ENCODE peak calls at places on chromosome 2, in four cellular contexts. L, X, I and G are unnamed samples.

GRCh38 chr2:239806276-239806675 is 218.9 kb downstream of the NDUFA10 start:
- DNase-seq in I (no peak), X (no peak), L (no peak), G (no peak)

GRCh38 chr2:232680006-232680405 is 17.1 kb upstream of the GIGYF2 start:
- DNase-seq in X (no peak), I (no peak), L (no peak), G (no peak)

GRCh38 chr2:120978359-120979050 is 242.8 kb downstream of the GLI2 start:
- DNase-seq in X (no peak), L (no peak), I (no peak), G (no peak)

GRCh38 chr2:109126501-109126860 is 2.5 kb upstream of the SH3RF3 start:
- DNase-seq in I (no peak), X (peak; percentile 86), L (no peak), G (no peak)

GRCh38 chr2:129877289-129877741 is 102.2 kb upstream of the RAB6C start:
- DNase-seq in L (peak; percentile 75), I (peak; percentile 95), X (peak; percentile 67), G (peak; percentile 95)

GRCh38 chr2:218981390-218982311 is 3.3 kb downstream of the FEV start:
- DNase-seq in L (peak; percentile 59), X (no peak), I (no peak), G (no peak)

GRCh38 chr2:175755169-175755568 is 246.9 kb downstream of the LNPK start:
- DNase-seq in X (no peak), L (no peak), I (no peak), G (no peak)

GRCh38 chr2:133633309-133633708 is 65.0 kb upstream of the NCKAP5 start:
- DNase-seq in L (no peak), I (no peak), X (no peak), G (no peak)

GRCh38 chr2:236209535-236209934 is 41.3 kb upstream of the GBX2 start:
- DNase-seq in I (no peak), L (peak; percentile 43), X (no peak), G (no peak)

GRCh38 chr2:84697895-84698294 is 181.6 kb downstream of the DNAH6 start:
- DNase-seq in L (no peak), I (no peak), X (peak; percentile 31), G (no peak)

GRCh38 chr2:101272045-101272784 is 19.5 kb downstream of the CNOT11 start:
- DNase-seq in L (no peak), I (no peak), X (no peak), G (no peak)

GRCh38 chr2:196046123-196046917 is 22.3 kb downstream of the DNAH7 start:
- DNase-seq in I (no peak), L (no peak), X (peak; percentile 59), G (no peak)

GRCh38 chr2:26487192-26487591 is 9.3 kb upstream of the OTOF start:
- DNase-seq in L (no peak), I (no peak), X (no peak), G (no peak)

GRCh38 chr2:33535409-33535808 is 59.0 kb downstream of the RASGRP3 start:
- DNase-seq in X (no peak), L (no peak), I (no peak), G (no peak)

GRCh38 chr2:25362564-25363145 is 20.9 kb upstream of the DNMT3A start:
- DNase-seq in I (no peak), L (no peak), X (no peak), G (no peak)

GRCh38 chr2:111923271-111923670 is 24.9 kb downstream of the MERTK start:
- DNase-seq in L (no peak), I (no peak), X (no peak), G (no peak)

GRCh38 chr2:224712346-224712745 is 3.8 kb downstream of the CCDC195 start:
- DNase-seq in L (no peak), X (no peak), I (no peak), G (no peak)

GRCh38 chr2:240622631-240623235 is 2.5 kb upstream of the GPR35 start:
- DNase-seq in X (no peak), L (peak; percentile 32), I (peak; percentile 62), G (peak; percentile 73)

GRCh38 chr2:144230452-144231085 is 289.4 kb downstream of the ZEB2 start:
- DNase-seq in L (no peak), X (peak; percentile 18), I (no peak), G (peak; percentile 37)

GRCh38 chr2:197125000-197125399 is 185.6 kb downstream of the ANKRD44 start:
- DNase-seq in X (peak; percentile 73), L (no peak), I (no peak), G (no peak)

GRCh38 chr2:72859831-72860262 is 27.4 kb upstream of the SPR start:
- DNase-seq in X (peak; percentile 65), I (peak; percentile 65), L (peak; percentile 74), G (peak; percentile 62)

GRCh38 chr2:197500503-197501179 is 462 bp downstream of the HSPE1 start:
- DNase-seq in I (no peak), X (no peak), L (peak; percentile 12), G (peak; percentile 10)

GRCh38 chr2:46495347-46496030 is 16.1 kb downstream of the TMEM247 start:
- DNase-seq in I (no peak), L (no peak), X (peak; percentile 45), G (no peak)

GRCh38 chr2:199495147-199495546 is 37.4 kb upstream of the SATB2 start:
- DNase-seq in X (peak; percentile 66), I (no peak), L (no peak), G (no peak)

GRCh38 chr2:16728742-16729141 is 63.1 kb upstream of the CYRIA start:
- DNase-seq in I (no peak), X (no peak), L (no peak), G (no peak)

GRCh38 chr2:35428548-35428947 is 927.0 kb upstream of the CRIM1 start:
- DNase-seq in X (peak; percentile 26), L (no peak), I (no peak), G (peak; percentile 68)

GRCh38 chr2:211800001-211800400 is 738.6 kb downstream of the ERBB4 start:
- DNase-seq in L (no peak), I (no peak), X (no peak), G (no peak)

GRCh38 chr2:197777823-197778407 is 7.2 kb downstream of the BOLL start:
- DNase-seq in X (peak; percentile 35), L (peak; percentile 20), I (no peak), G (peak; percentile 62)

GRCh38 chr2:121335294-121336290 is 50.6 kb upstream of the TFCP2L1 start:
- DNase-seq in I (peak; percentile 46), X (peak; percentile 11), L (peak; percentile 23), G (peak; percentile 27)

GRCh38 chr2:39401319-39401718 is 35.8 kb downstream of the MAP4K3 start:
- DNase-seq in I (no peak), X (no peak), L (no peak), G (no peak)

GRCh38 chr2:209629622-209630021 is 142.0 kb upstream of the UNC80 start:
- DNase-seq in I (no peak), L (peak; percentile 64), X (peak; percentile 52), G (no peak)

GRCh38 chr2:19033240-19033639 is 325.2 kb downstream of the OSR1 start:
- DNase-seq in X (no peak), I (no peak), L (no peak), G (no peak)

GRCh38 chr2:64679673-64680425 is 26.1 kb upstream of the SERTAD2 start:
- DNase-seq in X (no peak), I (no peak), L (no peak), G (no peak)

GRCh38 chr2:12819098-12819465 is 102.3 kb downstream of the TRIB2 start:
- DNase-seq in L (no peak), I (peak; percentile 94), X (peak; percentile 96), G (peak; percentile 92)

GRCh38 chr2:64675860-64676259 is 22.1 kb upstream of the SERTAD2 start:
- DNase-seq in L (no peak), X (peak; percentile 62), I (no peak), G (no peak)

GRCh38 chr2:116987447-116987846 is 827.0 kb upstream of the DDX18 start:
- DNase-seq in L (no peak), X (no peak), I (no peak), G (no peak)

GRCh38 chr2:86518498-86518897 is 44.7 kb downstream of the CHMP3 start:
- DNase-seq in X (peak; percentile 4), L (no peak), I (no peak), G (peak; percentile 49)